ENCODE peak calls at places on chromosomes 1 and 21, in six cellular contexts. One of them, this sample, is unnamed.

GRCh38 chr21:40173833-40174232 is 306.6 kb downstream of the PCP4 start:
- DNase-seq in T-helper 9 cell: no peak
- DNase-seq in NCI-H774: no peak
- DNase-seq in cardiac muscle cell: no peak
- DNase-seq in activated CD4-positive, alpha-beta T cell treated with anti-CD3 and anti-CD28 coated beads, Interleukin-2, amount 50 U/mL, for 24 hours: no peak
- DNase-seq in WTC11: peak
- DNase-seq in this sample: no peak

GRCh38 chr1:203661572-203661971 is 34.9 kb downstream of the ATP2B4 start:
- DNase-seq in T-helper 9 cell: no peak
- DNase-seq in NCI-H774: no peak
- DNase-seq in cardiac muscle cell: no peak
- DNase-seq in activated CD4-positive, alpha-beta T cell treated with anti-CD3 and anti-CD28 coated beads, Interleukin-2, amount 50 U/mL, for 24 hours: no peak
- DNase-seq in WTC11: no peak
- DNase-seq in this sample: no peak

GRCh38 chr1:230113605-230114241 is 46.7 kb downstream of the GALNT2 start:
- DNase-seq in T-helper 9 cell: no peak
- DNase-seq in NCI-H774: no peak
- DNase-seq in cardiac muscle cell: no peak
- DNase-seq in activated CD4-positive, alpha-beta T cell treated with anti-CD3 and anti-CD28 coated beads, Interleukin-2, amount 50 U/mL, for 24 hours: no peak
- DNase-seq in WTC11: no peak
- DNase-seq in this sample: no peak

GRCh38 chr1:169321539-169321938 is 46.1 kb downstream of the NME7 start:
- DNase-seq in T-helper 9 cell: no peak
- DNase-seq in NCI-H774: no peak
- DNase-seq in cardiac muscle cell: no peak
- DNase-seq in activated CD4-positive, alpha-beta T cell treated with anti-CD3 and anti-CD28 coated beads, Interleukin-2, amount 50 U/mL, for 24 hours: no peak
- DNase-seq in WTC11: no peak
- DNase-seq in this sample: no peak

GRCh38 chr1:39995973-39996393 is 41.0 kb downstream of the MFSD2A start:
- DNase-seq in T-helper 9 cell: no peak
- DNase-seq in NCI-H774: no peak
- DNase-seq in cardiac muscle cell: no peak
- DNase-seq in activated CD4-positive, alpha-beta T cell treated with anti-CD3 and anti-CD28 coated beads, Interleukin-2, amount 50 U/mL, for 24 hours: no peak
- DNase-seq in WTC11: no peak
- DNase-seq in this sample: no peak

GRCh38 chr1:150126811-150127210 is 22.9 kb upstream of the PLEKHO1 start:
- DNase-seq in T-helper 9 cell: no peak
- DNase-seq in NCI-H774: no peak
- DNase-seq in cardiac muscle cell: no peak
- DNase-seq in activated CD4-positive, alpha-beta T cell treated with anti-CD3 and anti-CD28 coated beads, Interleukin-2, amount 50 U/mL, for 24 hours: no peak
- DNase-seq in WTC11: no peak
- DNase-seq in this sample: no peak

GRCh38 chr1:181807251-181807650 is 254.3 kb downstream of the ZNF648 start:
- DNase-seq in T-helper 9 cell: no peak
- DNase-seq in NCI-H774: no peak
- DNase-seq in cardiac muscle cell: no peak
- DNase-seq in activated CD4-positive, alpha-beta T cell treated with anti-CD3 and anti-CD28 coated beads, Interleukin-2, amount 50 U/mL, for 24 hours: no peak
- DNase-seq in WTC11: no peak
- DNase-seq in this sample: no peak

GRCh38 chr1:36511804-36512798 is 29.4 kb upstream of the CSF3R start:
- DNase-seq in T-helper 9 cell: no peak
- DNase-seq in NCI-H774: no peak
- DNase-seq in cardiac muscle cell: no peak
- DNase-seq in activated CD4-positive, alpha-beta T cell treated with anti-CD3 and anti-CD28 coated beads, Interleukin-2, amount 50 U/mL, for 24 hours: no peak
- DNase-seq in WTC11: no peak
- DNase-seq in this sample: no peak

GRCh38 chr1:84365225-84366221 is 32.8 kb upstream of the DNASE2B start:
- DNase-seq in T-helper 9 cell: no peak
- DNase-seq in NCI-H774: no peak
- DNase-seq in cardiac muscle cell: no peak
- DNase-seq in activated CD4-positive, alpha-beta T cell treated with anti-CD3 and anti-CD28 coated beads, Interleukin-2, amount 50 U/mL, for 24 hours: peak
- DNase-seq in WTC11: no peak
- DNase-seq in this sample: no peak

GRCh38 chr1:30730351-30731108 is 7.1 kb upstream of the MATN1 start:
- DNase-seq in T-helper 9 cell: no peak
- DNase-seq in NCI-H774: no peak
- DNase-seq in cardiac muscle cell: no peak
- DNase-seq in activated CD4-positive, alpha-beta T cell treated with anti-CD3 and anti-CD28 coated beads, Interleukin-2, amount 50 U/mL, for 24 hours: no peak
- DNase-seq in WTC11: no peak
- DNase-seq in this sample: no peak

GRCh38 chr1:56235909-56236510 is 343.4 kb downstream of the PLPP3 start:
- DNase-seq in T-helper 9 cell: no peak
- DNase-seq in NCI-H774: no peak
- DNase-seq in cardiac muscle cell: peak
- DNase-seq in activated CD4-positive, alpha-beta T cell treated with anti-CD3 and anti-CD28 coated beads, Interleukin-2, amount 50 U/mL, for 24 hours: no peak
- DNase-seq in WTC11: no peak
- DNase-seq in this sample: no peak

GRCh38 chr1:248831842-248832241 is 6.1 kb upstream of the SH3BP5L start:
- DNase-seq in T-helper 9 cell: no peak
- DNase-seq in NCI-H774: no peak
- DNase-seq in cardiac muscle cell: no peak
- DNase-seq in activated CD4-positive, alpha-beta T cell treated with anti-CD3 and anti-CD28 coated beads, Interleukin-2, amount 50 U/mL, for 24 hours: no peak
- DNase-seq in WTC11: no peak
- DNase-seq in this sample: no peak

This sample was measured in activated naive CD8-positive, alpha-beta T cell treated with anti-CD3 and anti-CD28 coated beads, Interleukin-2, amount 50 U/mL, for 16 hours.